ENCODE peak calls at places on chromosomes 13 and 19, in four cellular contexts. H is left lung, W is fibroblast of lung, U is GM23248. G is an unnamed sample.
A peak's percentile ranks its signal among the peaks of the same experiment; 100 is the strongest.

GRCh38 chr13:41854758-41855157 is 106.2 kb downstream of the VWA8 start:
- DNase-seq in H (no peak), W (peak; percentile 27), U (no peak), G (no peak)

GRCh38 chr13:106098778-106099177 is 436.7 kb downstream of the EFNB2 start:
- DNase-seq in W (no peak), H (no peak), U (no peak), G (no peak)

GRCh38 chr19:5016268-5016667 is 47.4 kb downstream of the KDM4B start:
- DNase-seq in W (no peak), U (no peak), H (no peak), G (no peak)

GRCh38 chr13:64925284-64925683 is 2304.9 kb downstream of the PCDH9 start:
- DNase-seq in H (no peak), W (peak; percentile 10), U (peak; percentile 22), G (no peak)

GRCh38 chr13:45178349-45179142 is 22.3 kb downstream of the KCTD4 start:
- DNase-seq in W (peak; percentile 80), U (peak; percentile 63), H (no peak), G (no peak)

GRCh38 chr13:26538363-26539317 is 18.8 kb upstream of the WASF3 start:
- DNase-seq in H (no peak), W (no peak), U (peak; percentile 15), G (no peak)

GRCh38 chr19:19386373-19386869 is 19.1 kb upstream of the GATAD2A start:
- DNase-seq in W (no peak), H (no peak), U (peak; percentile 28), G (peak; percentile 34)

GRCh38 chr19:46192990-46193650 is 36.4 kb upstream of the IGFL1 start:
- DNase-seq in H (no peak), U (peak; percentile 95), W (peak; percentile 50), G (no peak)

GRCh38 chr13:94704347-94705080 is 7.8 kb downstream of the SOX21 start:
- DNase-seq in U (no peak), H (no peak), W (no peak), G (no peak)

GRCh38 chr19:39557791-39558622 is 18.0 kb upstream of the EID2 start:
- DNase-seq in H (no peak), W (no peak), U (no peak), G (no peak)

GRCh38 chr19:370641-371330 is 26.2 kb upstream of the MIER2 start:
- DNase-seq in H (no peak), W (no peak), U (no peak), G (no peak)
- H3K9me3 ChIP-seq in H (no peaks in the 10 kb centered on the region), W (no peaks in the 10 kb centered on the region), U (no peaks in the 10 kb centered on the region), G (no peaks in the 10 kb centered on the region)

GRCh38 chr19:57872450-57872849 is 16.4 kb downstream of the ZNF814 start:
- DNase-seq in W (peak; percentile 28), U (peak; percentile 14), H (no peak), G (no peak)
- H3K9me3 ChIP-seq in W (peaks cover 9% of the 10 kb centered on the region), U (peaks cover 5% of the 10 kb centered on the region), H (peaks cover 95% of the 10 kb centered on the region), G (peaks cover 42% of the 10 kb centered on the region)

GRCh38 chr19:54572696-54573311 is 786 bp upstream of the LILRA2 start:
- DNase-seq in H (peak; percentile 80), W (no peak), U (no peak), G (no peak)
- H3K9me3 ChIP-seq in H (no peaks in the 10 kb centered on the region), W (no peaks in the 10 kb centered on the region), U (no peaks in the 10 kb centered on the region), G (no peaks in the 10 kb centered on the region)

GRCh38 chr13:86882835-86883234 is 788.3 kb upstream of the SLITRK5 start:
- DNase-seq in W (peak; percentile 6), H (no peak), U (no peak), G (no peak)
- H3K9me3 ChIP-seq in W (no peaks in the 10 kb centered on the region), H (no peaks in the 10 kb centered on the region), U (no peaks in the 10 kb centered on the region), G (no peaks in the 10 kb centered on the region)

DNA sequence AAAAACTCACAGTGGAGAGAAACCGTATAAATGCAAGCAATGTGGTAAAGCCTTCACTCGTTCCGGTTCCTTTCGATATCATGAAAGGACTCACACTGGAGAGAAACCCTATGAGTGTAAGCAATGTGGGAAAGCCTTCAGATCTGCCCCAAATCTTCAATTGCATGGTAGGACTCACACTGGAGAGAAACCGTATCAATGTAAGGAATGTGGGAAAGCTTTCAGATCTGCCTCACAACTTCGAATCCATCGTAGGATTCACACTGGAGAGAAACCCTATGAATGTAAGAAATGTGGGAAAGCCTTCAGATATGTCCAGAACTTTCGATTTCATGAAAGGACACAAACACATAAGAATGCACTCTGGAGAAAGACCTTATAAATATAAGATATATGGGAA is 19.4 kb upstream of the ZNF69 start:
- DNase-seq in U (no peak), W (peak; percentile 4), H (no peak), G (no peak)
- H3K9me3 ChIP-seq in U (peaks cover 14% of the 10 kb centered on the region), W (peaks cover 3% of the 10 kb centered on the region), H (peaks cover 89% of the 10 kb centered on the region), G (peaks cover 33% of the 10 kb centered on the region)

GRCh38 chr19:53583181-53583580 is 45.2 kb downstream of the ZNF331 start:
- DNase-seq in W (no peak), H (no peak), U (no peak), G (no peak)
- H3K9me3 ChIP-seq in W (no peaks in the 10 kb centered on the region), H (peaks cover 53% of the 10 kb centered on the region), U (peaks cover 3% of the 10 kb centered on the region), G (peaks cover 13% of the 10 kb centered on the region)

GRCh38 chr19:1747285-1748114 is 5.8 kb upstream of the ONECUT3 start:
- DNase-seq in H (no peak), U (peak; percentile 71), W (peak; percentile 55), G (no peak)
- H3K9me3 ChIP-seq in H (no peaks in the 10 kb centered on the region), U (no peaks in the 10 kb centered on the region), W (no peaks in the 10 kb centered on the region), G (no peaks in the 10 kb centered on the region)

GRCh38 chr19:34962281-34962944 is 1.6 kb downstream of the ZNF792 start:
- DNase-seq in W (no peak), U (no peak), H (no peak), G (no peak)
- H3K9me3 ChIP-seq in W (peaks cover 13% of the 10 kb centered on the region), U (no peaks in the 10 kb centered on the region), H (peaks cover 42% of the 10 kb centered on the region), G (peaks cover 40% of the 10 kb centered on the region)

DNA sequence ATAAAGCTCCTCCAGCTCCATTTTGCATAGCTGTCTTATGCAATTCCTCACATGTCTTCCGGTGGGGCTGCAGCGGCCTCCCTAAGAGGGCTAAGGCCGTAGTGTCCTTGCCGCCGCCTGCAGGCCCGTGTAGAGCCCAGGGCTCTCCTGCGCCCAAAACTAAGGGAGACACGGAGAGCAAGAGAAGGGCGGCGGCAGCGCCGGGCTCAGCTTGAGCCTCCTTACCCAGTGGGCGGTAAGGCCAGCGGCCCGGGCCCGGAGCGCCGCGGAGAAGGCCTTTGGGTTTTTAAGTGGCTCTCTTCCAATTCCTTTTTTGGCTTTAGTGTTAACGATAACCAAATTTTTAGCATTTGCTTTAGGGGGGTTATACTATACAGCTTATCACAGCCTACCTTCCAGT is 30.1 kb downstream of the ZNF677 start:
- DNase-seq in U (no peak), W (no peak), H (peak; percentile 37), G (no peak)
- H3K9me3 ChIP-seq in U (peaks cover 7% of the 10 kb centered on the region), W (no peaks in the 10 kb centered on the region), H (peaks cover 99% of the 10 kb centered on the region), G (peaks cover 13% of the 10 kb centered on the region)